ENCODE peak calls at places on chromosomes 7 and 10, in seven cellular contexts. W, J, T, Q, F, G and V are unnamed samples.

GRCh38 chr10:26296351-26296750 is 79.8 kb downstream of the GAD2 start:
- DNase-seq in Q (no peak), T (no peak), W (no peak), F (no peak), J (no peak), G (no peak), V (no peak)

GRCh38 chr10:60914676-60915075 is 29.3 kb downstream of the RHOBTB1 start:
- DNase-seq in Q (no peak), F (peak), J (no peak), W (no peak), T (no peak), G (peak), V (no peak)

GRCh38 chr10:3107426-3107961 is 40.1 kb downstream of the PFKP start:
- DNase-seq in J (no peak), G (peak), T (no peak), W (no peak), F (peak), Q (no peak), V (no peak)

GRCh38 chr10:80411267-80411668 is 2.9 kb downstream of the PRXL2A start:
- DNase-seq in G (no peak), Q (no peak), T (no peak), W (no peak), J (no peak), F (no peak), V (no peak)

GRCh38 chr7:108146070-108146842 is 16.1 kb upstream of the LAMB4 start:
- DNase-seq in W (peak), Q (peak), F (peak), G (peak), T (no peak), J (peak), V (peak)

GRCh38 chr7:127974611-127975010 is 56.6 kb downstream of the LRRC4 start:
- DNase-seq in W (no peak), Q (no peak), J (no peak), G (no peak), T (no peak), F (no peak), V (no peak)

GRCh38 chr10:126062132-126063032 is 166.0 kb downstream of the FANK1 start:
- DNase-seq in J (no peak), T (no peak), F (peak), G (peak), W (no peak), Q (no peak), V (no peak)

GRCh38 chr7:88759216-88759955 is at the start of gene ZNF804B:
- DNase-seq in F (no peak), Q (peak), J (peak), G (no peak), W (no peak), T (no peak), V (peak)

GRCh38 chr7:149381245-149381644 is 79.6 kb downstream of the ZNF777 start:
- DNase-seq in T (no peak), J (no peak), Q (no peak), F (no peak), G (no peak), W (no peak), V (no peak)
- TF ChIP-seq CTCF in T (no peak), J (no peak), Q (no peak), F (no peak), G (no peak), W (peak), V (no peak)

DNA sequence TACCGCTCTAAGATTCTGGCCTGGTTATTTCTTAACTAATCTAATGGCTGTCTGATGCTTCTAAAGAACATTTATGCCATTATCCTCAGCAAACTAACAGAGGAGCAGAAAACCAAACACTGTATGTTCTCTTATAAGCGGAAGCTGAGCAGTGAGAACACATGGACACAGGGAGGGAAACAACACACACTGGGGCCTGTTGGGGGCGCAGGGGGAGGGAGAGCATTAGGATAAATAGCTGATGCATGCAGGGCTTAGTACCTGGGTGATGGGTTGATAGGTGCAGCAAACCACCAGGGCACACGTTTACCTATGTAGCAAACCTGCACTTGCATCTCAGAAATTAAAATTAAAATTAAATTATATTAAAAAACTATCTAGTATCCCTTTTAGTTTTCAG is 853.5 kb downstream of the GATA3 start:
- DNase-seq in G (no peak), F (no peak), W (no peak), T (no peak), J (no peak), Q (no peak), V (peak)
- TF ChIP-seq CTCF in G (no peak), F (no peak), W (no peak), T (no peak), J (no peak), Q (no peak), V (no peak)

GRCh38 chr10:50624866-50625491 is 1.2 kb upstream of the SGMS1 start:
- DNase-seq in F (peak), G (peak), J (peak), W (peak), Q (peak), T (peak), V (peak)
- TF ChIP-seq CTCF in F (peak), G (peak), J (peak), W (peak), Q (peak), T (no peak), V (peak)

DNA sequence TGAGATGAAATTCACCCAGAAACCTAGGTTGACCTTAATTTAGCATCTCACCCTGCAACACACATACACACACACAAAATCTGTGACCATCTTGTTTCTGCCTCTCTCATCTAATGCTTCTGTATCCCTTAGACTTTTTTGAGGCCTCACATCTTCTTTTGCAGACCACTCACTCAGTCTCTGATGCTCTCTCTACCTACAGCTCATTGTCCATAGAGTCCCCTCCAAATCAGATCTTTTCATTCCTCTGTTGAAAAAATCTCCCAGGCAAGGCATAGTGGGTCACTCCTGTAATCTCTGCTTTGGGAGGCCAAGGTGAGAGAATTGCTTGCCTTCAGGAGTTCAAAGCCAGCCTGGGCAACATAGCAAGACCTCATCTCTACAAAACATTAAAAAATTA is 17.6 kb upstream of the PAX2 start:
- DNase-seq in F (no peak), J (no peak), Q (no peak), G (no peak), T (no peak), W (no peak), V (no peak)
- TF ChIP-seq CTCF in F (no peak), J (no peak), Q (no peak), G (no peak), T (no peak), W (no peak), V (no peak)

DNA sequence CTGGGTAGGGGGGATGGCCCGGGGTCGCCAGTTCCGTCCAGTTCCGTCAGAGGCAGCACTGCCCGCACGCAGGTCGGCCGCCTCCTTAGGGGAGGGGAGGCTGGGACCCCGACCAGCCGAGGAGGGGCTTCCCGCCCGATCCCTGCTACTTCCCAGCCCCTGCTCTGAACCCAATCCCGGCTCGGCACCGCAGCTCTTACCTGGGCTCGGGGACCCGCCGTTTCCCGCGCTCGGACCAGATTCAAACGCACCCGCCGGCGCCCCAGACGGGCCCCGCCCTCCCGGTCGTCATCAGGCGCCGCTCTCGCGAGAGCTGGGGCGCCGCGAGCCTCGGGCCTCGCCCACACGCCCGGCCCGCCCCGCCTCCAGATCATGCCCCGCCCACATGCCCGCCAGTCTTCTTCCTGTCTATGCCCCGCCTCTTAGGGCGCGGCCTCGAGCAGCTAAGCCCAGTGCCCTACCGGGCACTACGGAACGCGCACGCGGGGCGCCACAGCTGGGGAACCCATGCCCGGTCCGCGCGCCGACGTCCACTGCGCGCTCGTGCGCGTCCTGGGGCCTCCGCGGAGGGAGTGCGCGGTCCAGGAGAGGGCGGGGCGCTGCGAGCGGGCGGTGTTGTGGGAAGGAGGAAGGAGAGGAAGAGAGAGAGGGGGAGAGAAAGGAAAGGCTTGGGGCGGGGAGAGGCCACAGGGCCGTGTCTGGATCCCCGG is at the start of gene NCAPG2:
- DNase-seq in T (peak), W (peak), G (peak), J (peak), F (peak), Q (peak), V (peak)
- TF ChIP-seq CTCF in T (no peak), W (peak), G (peak), J (no peak), F (peak), Q (peak), V (no peak)

GRCh38 chr10:44857363-44858016 is 53.6 kb upstream of the TMEM72 start:
- DNase-seq in F (peak), J (peak), T (peak), Q (peak), G (peak), W (peak), V (peak)
- TF ChIP-seq CTCF in F (peak), J (peak), T (peak), Q (peak), G (peak), W (peak), V (peak)

GRCh38 chr7:38748056-38748610 is 117.0 kb upstream of the AMPH start:
- DNase-seq in G (peak), F (peak), W (no peak), Q (no peak), T (no peak), J (no peak), V (no peak)
- TF ChIP-seq CTCF in G (peak), F (peak), W (peak), Q (peak), T (peak), J (peak), V (peak)

GRCh38 chr10:112120491-112120890 is 63.1 kb downstream of the GPAM start:
- DNase-seq in F (no peak), Q (no peak), W (no peak), G (no peak), J (no peak), T (no peak), V (no peak)

GRCh38 chr10:112115781-112116385 is 67.7 kb downstream of the GPAM start:
- DNase-seq in T (no peak), F (peak), W (peak), J (peak), G (peak), Q (peak), V (peak)
- TF ChIP-seq CTCF in T (peak), F (peak), W (peak), J (peak), G (peak), Q (peak), V (peak)

DNA sequence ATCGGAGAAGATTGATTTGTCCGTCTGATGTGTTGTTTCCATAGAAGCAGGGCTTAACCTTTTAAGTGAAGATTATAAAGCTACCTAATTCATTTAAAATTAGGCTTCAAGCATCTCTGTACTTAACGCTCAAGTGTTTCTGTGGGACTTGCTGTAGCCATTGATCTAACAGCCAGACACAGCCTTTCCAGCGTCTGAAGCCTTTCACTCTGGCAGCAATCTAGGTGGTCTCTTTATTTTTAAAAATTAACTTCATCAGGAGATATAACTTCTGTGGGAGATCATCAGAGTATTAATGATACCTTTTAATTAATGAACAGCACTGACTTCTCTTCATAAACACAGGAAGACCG is 88.1 kb downstream of the BEND7 start:
- DNase-seq in W (no peak), Q (no peak), G (no peak), F (no peak), J (no peak), T (no peak), V (no peak)
- TF ChIP-seq CTCF in W (no peak), Q (no peak), G (no peak), F (no peak), J (peak), T (no peak), V (peak)

GRCh38 chr10:20856484-20856883 is 40.6 kb downstream of the NEBL start:
- DNase-seq in J (no peak), F (no peak), G (no peak), Q (no peak), W (no peak), T (no peak), V (no peak)

GRCh38 chr10:20852303-20852702 is 44.8 kb downstream of the NEBL start:
- DNase-seq in W (no peak), F (no peak), T (no peak), G (no peak), Q (no peak), J (no peak), V (no peak)

GRCh38 chr10:20853276-20853675 is 43.8 kb downstream of the NEBL start:
- DNase-seq in J (no peak), W (no peak), F (no peak), Q (no peak), G (no peak), T (no peak), V (no peak)

GRCh38 chr10:20858292-20859124 is 38.6 kb downstream of the NEBL start:
- DNase-seq in W (peak), J (no peak), G (peak), F (peak), Q (no peak), T (no peak), V (no peak)

GRCh38 chr10:20855398-20856038 is 41.6 kb downstream of the NEBL start:
- DNase-seq in W (peak), F (peak), T (no peak), J (no peak), G (peak), Q (no peak), V (no peak)
- TF ChIP-seq CTCF in W (peak), F (peak), T (peak), J (peak), G (peak), Q (peak), V (peak)